ENCODE peak calls at places on chromosome 20, in four cellular contexts. U, R, M and S are unnamed samples.

GRCh38 chr20:6053776-6054688 is at the start of gene LRRN4:
- DNase-seq in U (no peak), R (peak), M (no peak), S (peak)

GRCh38 chr20:46965477-46965876 is 70.8 kb downstream of the EYA2 start:
- DNase-seq in U (no peak), R (peak), M (no peak), S (no peak)

GRCh38 chr20:58794510-58795180 is 56.1 kb downstream of the GNAS-AS1 start:
- DNase-seq in U (no peak), R (no peak), M (no peak), S (peak)

GRCh38 chr20:16615199-16615598 is 42.0 kb upstream of the KIF16B start:
- DNase-seq in U (peak), R (no peak), M (no peak), S (no peak)

GRCh38 chr20:1326031-1326930 is 2.7 kb downstream of the SDCBP2 start:
- DNase-seq in U (no peak), R (no peak), M (no peak), S (no peak)

GRCh38 chr20:50843331-50844276 is 48.7 kb downstream of the BCAS4 start:
- DNase-seq in U (no peak), R (no peak), M (no peak), S (peak)

GRCh38 chr20:36493801-36494114 is 47.6 kb upstream of the MYL9 start:
- DNase-seq in U (peak), R (no peak), M (no peak), S (no peak)

GRCh38 chr20:32638848-32639247 is 34.9 kb downstream of the C20orf203 start:
- DNase-seq in U (no peak), R (no peak), M (no peak), S (no peak)

GRCh38 chr20:50601511-50602431 is 89.6 kb downstream of the RIPOR3 start:
- DNase-seq in U (no peak), R (no peak), M (no peak), S (peak)

GRCh38 chr20:10329387-10330005 is 104.5 kb downstream of the MKKS start:
- DNase-seq in U (no peak), R (no peak), M (no peak), S (no peak)

GRCh38 chr20:63740501-63741353 is 1.2 kb downstream of the SLC2A4RG start:
- DNase-seq in U (peak), R (peak), M (no peak), S (peak)

GRCh38 chr20:17967595-17968365 is 814 bp downstream of the SNX5 start:
- DNase-seq in U (no peak), R (no peak), M (no peak), S (no peak)

GRCh38 chr20:57422254-57422653 is 31.1 kb downstream of the RBM38 start:
- DNase-seq in U (no peak), R (no peak), M (no peak), S (no peak)

GRCh38 chr20:14069796-14070195 is 74.5 kb downstream of the MACROD2 start:
- DNase-seq in U (peak), R (no peak), M (no peak), S (no peak)

GRCh38 chr20:58366866-58367265 is 22.2 kb upstream of the VAPB start:
- DNase-seq in U (no peak), R (no peak), M (no peak), S (no peak)

GRCh38 chr20:57332105-57333089 is 2.8 kb downstream of the SPO11 start:
- DNase-seq in U (no peak), R (no peak), M (no peak), S (no peak)

GRCh38 chr20:35174458-35175216 is 2.8 kb downstream of the PROCR start:
- DNase-seq in U (no peak), R (no peak), M (no peak), S (peak)

GRCh38 chr20:50331469-50332251 is 141.0 kb downstream of the CEBPB start:
- DNase-seq in U (no peak), R (no peak), M (no peak), S (peak)

GRCh38 chr20:11852801-11853200 is 64.9 kb upstream of the BTBD3 start:
- DNase-seq in U (no peak), R (no peak), M (no peak), S (no peak)

GRCh38 chr20:52084727-52085126 is 106.9 kb downstream of the ZFP64 start:
- DNase-seq in U (no peak), R (no peak), M (no peak), S (peak)

GRCh38 chr20:4957187-4957586 is 44.1 kb downstream of the SLC23A2 start:
- DNase-seq in U (no peak), R (no peak), M (no peak), S (no peak)

GRCh38 chr20:33647603-33648395 is 14.3 kb upstream of the C20orf144 start:
- DNase-seq in U (peak), R (peak), M (no peak), S (peak)

GRCh38 chr20:4244700-4245485 is 229.5 kb upstream of the RNF24 start:
- DNase-seq in U (no peak), R (no peak), M (no peak), S (no peak)

GRCh38 chr20:20295621-20296498 is 72.0 kb upstream of the INSM1 start:
- DNase-seq in U (no peak), R (no peak), M (no peak), S (no peak)

GRCh38 chr20:19269737-19270325 is 57.4 kb downstream of the SLC24A3 start:
- DNase-seq in U (no peak), R (no peak), M (no peak), S (no peak)

GRCh38 chr20:49573900-49574416 is 6.0 kb upstream of the PTGIS start:
- DNase-seq in U (no peak), R (no peak), M (no peak), S (peak)

GRCh38 chr20:50242863-50243609 is 52.4 kb downstream of the CEBPB start:
- DNase-seq in U (no peak), R (no peak), M (no peak), S (peak)

GRCh38 chr20:10985536-10985935 is 311.7 kb upstream of the JAG1 start:
- DNase-seq in U (peak), R (no peak), M (no peak), S (no peak)

GRCh38 chr20:22768779-22769178 is 184.4 kb upstream of the FOXA2 start:
- DNase-seq in U (no peak), R (no peak), M (no peak), S (no peak)

GRCh38 chr20:11540558-11540957 is 377.1 kb upstream of the BTBD3 start:
- DNase-seq in U (no peak), R (no peak), M (no peak), S (no peak)

GRCh38 chr20:50291428-50292323 is 101.0 kb downstream of the CEBPB start:
- DNase-seq in U (no peak), R (no peak), M (no peak), S (no peak)

GRCh38 chr20:55561259-55561658 is 444.1 kb downstream of the CBLN4 start:
- DNase-seq in U (no peak), R (no peak), M (no peak), S (no peak)

GRCh38 chr20:18973499-18974173 is 160.1 kb downstream of the SCP2D1 start:
- DNase-seq in U (no peak), R (no peak), M (no peak), S (no peak)

GRCh38 chr20:20195011-20195705 is 142.8 kb downstream of the CFAP61 start:
- DNase-seq in U (no peak), R (no peak), M (no peak), S (no peak)

GRCh38 chr20:41174782-41175181 is 37.4 kb downstream of the PLCG1 start:
- DNase-seq in U (no peak), R (no peak), M (peak), S (peak)

GRCh38 chr20:32457476-32457986 is 99.4 kb downstream of the ASXL1 start:
- DNase-seq in U (no peak), R (peak), M (no peak), S (peak)